ENCODE peak calls at places on chromosome 1, in five cellular contexts. K is activated CD4-positive, alpha-beta T cell treated with anti-CD3 and anti-CD28 coated beads, Interleukin-2, amount 50 U/mL, for 1 hour; C is activated naive CD4-positive, alpha-beta T cell; O is EL; Y is fibroblast of lung. Z is an unnamed sample.
A peak's percentile ranks its signal among the peaks of the same experiment; 100 is the strongest.

GRCh38 chr1:17440827-17441168 is 1.3 kb upstream of the RCC2 start:
- DNase-seq in K (no peak), C (no peak), O (no peak), Y (no peak), Z (no peak)

GRCh38 chr1:62439652-62440371 is 3.0 kb downstream of the USP1 start:
- DNase-seq in K (no peak), C (no peak), O (no peak), Y (no peak), Z (peak; percentile 18)

GRCh38 chr1:34143984-34144383 is 21.0 kb downstream of the CSMD2 start:
- DNase-seq in K (no peak), C (no peak), O (no peak), Y (no peak), Z (no peak)

GRCh38 chr1:194908643-194909042 is 1699.6 kb downstream of the KCNT2 start:
- DNase-seq in K (no peak), C (no peak), O (peak; percentile 51), Y (peak; percentile 33), Z (no peak)

GRCh38 chr1:93597697-93598096 is 83.9 kb downstream of the BCAR3 start:
- DNase-seq in K (no peak), C (no peak), O (no peak), Y (no peak), Z (no peak)

GRCh38 chr1:119027759-119028158 is 39.6 kb upstream of the TBX15 start:
- DNase-seq in K (no peak), C (no peak), O (no peak), Y (no peak), Z (no peak)

GRCh38 chr1:192445849-192446489 is 129.2 kb downstream of the RGS21 start:
- DNase-seq in K (peak; percentile 56), C (peak; percentile 25), O (peak; percentile 47), Y (peak; percentile 40), Z (peak; percentile 42)

GRCh38 chr1:71438626-71439025 is 357.8 kb upstream of the ZRANB2 start:
- DNase-seq in K (no peak), C (no peak), O (no peak), Y (no peak), Z (no peak)

GRCh38 chr1:244865028-244865371 is 657 bp upstream of the HNRNPU start:
- DNase-seq in K (peak; percentile 25), C (peak; percentile 15), O (no peak), Y (peak; percentile 37), Z (no peak)

GRCh38 chr1:17441265-17441992 is 2.0 kb upstream of the RCC2 start:
- DNase-seq in K (no peak), C (no peak), O (no peak), Y (peak; percentile 58), Z (no peak)

GRCh38 chr1:243322326-243322725 is 66.5 kb downstream of the SDCCAG8 start:
- DNase-seq in K (no peak), C (no peak), O (no peak), Y (no peak), Z (no peak)

GRCh38 chr1:153546796-153547559 is 1.4 kb upstream of the S100A4 start:
- DNase-seq in K (no peak), C (no peak), O (no peak), Y (no peak), Z (no peak)

GRCh38 chr1:210062033-210062432 is 124.0 kb downstream of the SYT14 start:
- DNase-seq in K (no peak), C (no peak), O (no peak), Y (no peak), Z (no peak)

GRCh38 chr1:70008658-70009057 is 196.7 kb downstream of the LRRC40 start:
- DNase-seq in K (no peak), C (no peak), O (no peak), Y (no peak), Z (no peak)

GRCh38 chr1:42340093-42340492 is 5.1 kb upstream of the FOXJ3 start:
- DNase-seq in K (no peak), C (no peak), O (no peak), Y (peak; percentile 18), Z (no peak)

GRCh38 chr1:90850925-90851710 is 134.0 kb upstream of the BARHL2 start:
- DNase-seq in K (peak; percentile 66), C (peak; percentile 68), O (peak; percentile 77), Y (peak; percentile 66), Z (peak; percentile 23)

GRCh38 chr1:84701366-84701765 is 11.1 kb upstream of the SSX2IP start:
- DNase-seq in K (no peak), C (no peak), O (no peak), Y (no peak), Z (no peak)

GRCh38 chr1:70290248-70290647 is 64.3 kb downstream of the ANKRD13C start:
- DNase-seq in K (no peak), C (no peak), O (peak; percentile 35), Y (peak; percentile 44), Z (no peak)

GRCh38 chr1:236313412-236313811 is 31.7 kb upstream of the ERO1B start:
- DNase-seq in K (no peak), C (no peak), O (no peak), Y (no peak), Z (no peak)

GRCh38 chr1:8856689-8857412 is 21.6 kb downstream of the ENO1 start:
- DNase-seq in K (no peak), C (no peak), O (no peak), Y (no peak), Z (no peak)

GRCh38 chr1:15038232-15039016 is 115.1 kb upstream of the TMEM51 start:
- DNase-seq in K (no peak), C (no peak), O (peak; percentile 41), Y (no peak), Z (no peak)

GRCh38 chr1:112496290-112496689 is 12.5 kb upstream of the WNT2B start:
- DNase-seq in K (no peak), C (no peak), O (peak; percentile 21), Y (no peak), Z (no peak)

GRCh38 chr1:195908121-195908520 is 700.1 kb downstream of the KCNT2 start:
- DNase-seq in K (no peak), C (no peak), O (peak; percentile 36), Y (peak; percentile 2), Z (no peak)